ENCODE peak calls at places on chromosomes 3 and 15, in five cellular contexts. One of them, this sample, is unnamed.

GRCh38 chr15:63981596-63982320 is 64.5 kb downstream of the DAPK2 start:
- DNase-seq in HCT116: no peak
- DNase-seq in AG04450: no peak
- DNase-seq in brain microvascular endothelial cell: no peak
- DNase-seq in lung: no peak
- DNase-seq in this sample: no peak

GRCh38 chr3:181720281-181720680 is 8.6 kb downstream of the SOX2 start:
- DNase-seq in HCT116: no peak
- DNase-seq in AG04450: no peak
- DNase-seq in brain microvascular endothelial cell: no peak
- DNase-seq in lung: no peak
- DNase-seq in this sample: no peak

GRCh38 chr15:62920569-62921502 is 121.7 kb upstream of the TPM1 start:
- DNase-seq in HCT116: no peak
- DNase-seq in AG04450: no peak
- DNase-seq in brain microvascular endothelial cell: peak
- DNase-seq in lung: no peak
- DNase-seq in this sample: no peak

GRCh38 chr3:184236033-184236410 is 6.6 kb downstream of the VWA5B2 start:
- DNase-seq in HCT116: no peak
- DNase-seq in AG04450: no peak
- DNase-seq in brain microvascular endothelial cell: no peak
- DNase-seq in lung: no peak
- DNase-seq in this sample: no peak

GRCh38 chr3:34016925-34017592 is 218.6 kb downstream of the PDCD6IP start:
- DNase-seq in HCT116: no peak
- DNase-seq in AG04450: no peak
- DNase-seq in brain microvascular endothelial cell: no peak
- DNase-seq in lung: no peak
- DNase-seq in this sample: no peak

GRCh38 chr3:71303627-71304260 is 279.8 kb downstream of the FOXP1 start:
- DNase-seq in HCT116: no peak
- DNase-seq in AG04450: no peak
- DNase-seq in brain microvascular endothelial cell: no peak
- DNase-seq in lung: no peak
- DNase-seq in this sample: no peak

GRCh38 chr15:32096867-32097266 is 66.6 kb downstream of the CHRNA7 start:
- DNase-seq in HCT116: no peak
- DNase-seq in AG04450: no peak
- DNase-seq in brain microvascular endothelial cell: no peak
- DNase-seq in lung: no peak
- DNase-seq in this sample: no peak

GRCh38 chr3:167728631-167729335 is 5.9 kb downstream of the PDCD10 start:
- DNase-seq in HCT116: no peak
- DNase-seq in AG04450: no peak
- DNase-seq in brain microvascular endothelial cell: no peak
- DNase-seq in lung: no peak
- DNase-seq in this sample: no peak

GRCh38 chr3:108110965-108111364 is 20.1 kb upstream of the CD47 start:
- DNase-seq in HCT116: no peak
- DNase-seq in AG04450: no peak
- DNase-seq in brain microvascular endothelial cell: no peak
- DNase-seq in lung: peak
- DNase-seq in this sample: no peak

GRCh38 chr3:124893526-124893925 is 6.4 kb upstream of the ITGB5 start:
- DNase-seq in HCT116: no peak
- DNase-seq in AG04450: no peak
- DNase-seq in brain microvascular endothelial cell: no peak
- DNase-seq in lung: no peak
- DNase-seq in this sample: no peak

GRCh38 chr3:138479355-138479964 is 45.0 kb downstream of the ESYT3 start:
- DNase-seq in HCT116: peak
- DNase-seq in AG04450: no peak
- DNase-seq in brain microvascular endothelial cell: peak
- DNase-seq in lung: no peak
- DNase-seq in this sample: no peak

GRCh38 chr15:78133801-78134200 is 2.6 kb upstream of the CIB2 start:
- DNase-seq in HCT116: no peak
- DNase-seq in AG04450: no peak
- DNase-seq in brain microvascular endothelial cell: no peak
- DNase-seq in lung: no peak
- DNase-seq in this sample: no peak

GRCh38 chr3:29773481-29773880 is 492.6 kb downstream of the RBMS3 start:
- DNase-seq in HCT116: no peak
- DNase-seq in AG04450: no peak
- DNase-seq in brain microvascular endothelial cell: no peak
- DNase-seq in lung: no peak
- DNase-seq in this sample: no peak

GRCh38 chr3:70980646-70981031 is 602.9 kb downstream of the FOXP1 start:
- DNase-seq in HCT116: no peak
- DNase-seq in AG04450: no peak
- DNase-seq in brain microvascular endothelial cell: no peak
- DNase-seq in lung: no peak
- DNase-seq in this sample: no peak

GRCh38 chr3:65919841-65920240 is 118.9 kb downstream of the MAGI1 start:
- DNase-seq in HCT116: no peak
- DNase-seq in AG04450: peak
- DNase-seq in brain microvascular endothelial cell: no peak
- DNase-seq in lung: no peak
- DNase-seq in this sample: no peak

GRCh38 chr15:31116423-31117030 is 15.0 kb upstream of the TRPM1 start:
- DNase-seq in HCT116: no peak
- DNase-seq in AG04450: no peak
- DNase-seq in brain microvascular endothelial cell: no peak
- DNase-seq in lung: no peak
- DNase-seq in this sample: no peak

GRCh38 chr3:42741796-42742195 is 31.3 kb downstream of the CCDC13 start:
- DNase-seq in HCT116: no peak
- DNase-seq in AG04450: no peak
- DNase-seq in brain microvascular endothelial cell: no peak
- DNase-seq in lung: no peak
- DNase-seq in this sample: peak

GRCh38 chr3:1535361-1535760 is 442.5 kb downstream of the CNTN6 start:
- DNase-seq in HCT116: no peak
- DNase-seq in AG04450: no peak
- DNase-seq in brain microvascular endothelial cell: no peak
- DNase-seq in lung: no peak
- DNase-seq in this sample: no peak

GRCh38 chr3:30458781-30459180 is 147.6 kb upstream of the TGFBR2 start:
- DNase-seq in HCT116: no peak
- DNase-seq in AG04450: no peak
- DNase-seq in brain microvascular endothelial cell: no peak
- DNase-seq in lung: no peak
- DNase-seq in this sample: no peak

GRCh38 chr3:112401617-112402016 is 68.7 kb downstream of the CD200 start:
- DNase-seq in HCT116: no peak
- DNase-seq in AG04450: no peak
- DNase-seq in brain microvascular endothelial cell: no peak
- DNase-seq in lung: no peak
- DNase-seq in this sample: no peak

GRCh38 chr3:184759666-184760200 is 47.9 kb upstream of the MAGEF1 start:
- DNase-seq in HCT116: no peak
- DNase-seq in AG04450: no peak
- DNase-seq in brain microvascular endothelial cell: no peak
- DNase-seq in lung: no peak
- DNase-seq in this sample: no peak

GRCh38 chr3:7640787-7641186 is 779.9 kb downstream of the GRM7 start:
- DNase-seq in HCT116: no peak
- DNase-seq in AG04450: no peak
- DNase-seq in brain microvascular endothelial cell: no peak
- DNase-seq in lung: no peak
- DNase-seq in this sample: no peak

GRCh38 chr3:36907911-36908646 is 36.8 kb downstream of the TRANK1 start:
- DNase-seq in HCT116: no peak
- DNase-seq in AG04450: peak
- DNase-seq in brain microvascular endothelial cell: peak
- DNase-seq in lung: peak
- DNase-seq in this sample: peak

DNA sequence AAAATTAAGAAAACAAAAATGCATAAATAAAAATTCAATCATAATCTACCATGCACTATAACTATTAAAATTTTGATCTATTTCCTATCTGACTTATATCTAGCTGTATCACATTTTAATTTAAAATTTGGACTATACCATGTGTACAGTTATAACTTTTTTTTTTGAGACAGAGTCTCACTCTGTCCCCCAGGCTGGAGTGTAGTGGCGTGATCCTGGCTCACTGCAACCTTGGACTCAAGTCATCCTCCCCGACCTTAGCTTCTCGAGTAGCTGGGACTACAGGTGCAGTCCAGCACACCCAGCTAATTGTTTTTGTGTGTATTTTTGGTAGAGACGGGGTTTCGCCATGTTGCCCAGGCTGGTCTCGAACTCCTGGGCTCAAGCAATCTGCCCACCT is 119.9 kb downstream of the ADAM10 start:
- DNase-seq in HCT116: no peak
- DNase-seq in AG04450: no peak
- DNase-seq in brain microvascular endothelial cell: no peak
- DNase-seq in lung: no peak
- DNase-seq in this sample: no peak
- H3K27ac ChIP-seq in HCT116: no peak
- H3K27ac ChIP-seq in AG04450: no peak
- H3K27ac ChIP-seq in brain microvascular endothelial cell: no peak
- H3K27ac ChIP-seq in lung: no peak
- H3K27ac ChIP-seq in this sample: no peak

GRCh38 chr15:59444980-59445500 is 7.1 kb downstream of the FAM81A start:
- DNase-seq in HCT116: no peak
- DNase-seq in AG04450: no peak
- DNase-seq in brain microvascular endothelial cell: no peak
- DNase-seq in lung: no peak
- DNase-seq in this sample: no peak
- H3K27ac ChIP-seq in HCT116: no peak
- H3K27ac ChIP-seq in AG04450: no peak
- H3K27ac ChIP-seq in brain microvascular endothelial cell: no peak
- H3K27ac ChIP-seq in lung: no peak
- H3K27ac ChIP-seq in this sample: no peak

GRCh38 chr15:59280855-59281254 is 74.2 kb downstream of the LDHAL6B start:
- DNase-seq in HCT116: no peak
- DNase-seq in AG04450: no peak
- DNase-seq in brain microvascular endothelial cell: no peak
- DNase-seq in lung: no peak
- DNase-seq in this sample: no peak

GRCh38 chr15:59282515-59283337 is 76.1 kb downstream of the LDHAL6B start:
- DNase-seq in HCT116: no peak
- DNase-seq in AG04450: no peak
- DNase-seq in brain microvascular endothelial cell: no peak
- DNase-seq in lung: no peak
- DNase-seq in this sample: no peak

GRCh38 chr15:59281699-59282098 is 75.1 kb downstream of the LDHAL6B start:
- DNase-seq in HCT116: no peak
- DNase-seq in AG04450: no peak
- DNase-seq in brain microvascular endothelial cell: no peak
- DNase-seq in lung: no peak
- DNase-seq in this sample: no peak

GRCh38 chr15:59283717-59284336 is 77.2 kb downstream of the LDHAL6B start:
- DNase-seq in HCT116: peak
- DNase-seq in AG04450: no peak
- DNase-seq in brain microvascular endothelial cell: no peak
- DNase-seq in lung: no peak
- DNase-seq in this sample: no peak

DNA sequence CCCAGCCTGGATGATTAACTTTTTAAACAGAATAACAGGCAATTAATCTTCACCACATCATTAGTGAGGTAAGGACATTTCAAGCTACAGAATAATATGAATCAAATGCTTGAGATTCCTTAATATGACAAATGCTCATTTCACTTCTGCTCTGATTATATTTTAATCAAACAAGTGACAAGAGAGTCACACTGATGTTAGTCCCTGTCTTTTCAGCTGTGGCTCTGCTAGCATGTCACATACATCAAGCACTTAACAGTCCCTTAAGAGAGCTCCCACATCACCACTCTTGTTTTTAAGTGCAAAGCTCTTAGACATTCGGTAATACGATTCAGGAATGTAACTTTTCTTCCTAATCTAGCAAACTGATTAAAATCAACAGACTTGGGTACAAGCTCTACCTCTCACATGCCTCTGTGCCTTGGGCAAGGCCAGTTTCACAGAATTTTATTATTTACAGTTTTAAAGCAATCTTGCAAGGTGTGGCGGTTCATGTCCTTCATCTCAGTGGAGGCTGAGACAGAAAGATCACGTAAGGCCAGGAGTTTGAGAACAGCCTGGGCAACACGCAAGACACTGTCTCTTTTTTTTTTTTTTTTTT is 78.2 kb downstream of the LDHAL6B start:
- DNase-seq in HCT116: no peak
- DNase-seq in AG04450: no peak
- DNase-seq in brain microvascular endothelial cell: no peak
- DNase-seq in lung: no peak
- DNase-seq in this sample: no peak
- H3K27ac ChIP-seq in HCT116: peak
- H3K27ac ChIP-seq in AG04450: no peak
- H3K27ac ChIP-seq in brain microvascular endothelial cell: no peak
- H3K27ac ChIP-seq in lung: no peak
- H3K27ac ChIP-seq in this sample: no peak

GRCh38 chr3:128805771-128806170 is 73.6 kb upstream of the ACAD9 start:
- DNase-seq in HCT116: no peak
- DNase-seq in AG04450: no peak
- DNase-seq in brain microvascular endothelial cell: peak
- DNase-seq in lung: no peak
- DNase-seq in this sample: no peak

GRCh38 chr3:128803307-128803706 is 76.1 kb upstream of the ACAD9 start:
- DNase-seq in HCT116: no peak
- DNase-seq in AG04450: no peak
- DNase-seq in brain microvascular endothelial cell: no peak
- DNase-seq in lung: no peak
- DNase-seq in this sample: no peak

GRCh38 chr3:128804817-128805166 is 74.6 kb upstream of the ACAD9 start:
- DNase-seq in HCT116: no peak
- DNase-seq in AG04450: no peak
- DNase-seq in brain microvascular endothelial cell: no peak
- DNase-seq in lung: no peak
- DNase-seq in this sample: no peak

GRCh38 chr3:128801779-128802369 is 75.9 kb downstream of the RAB7A start:
- DNase-seq in HCT116: no peak
- DNase-seq in AG04450: no peak
- DNase-seq in brain microvascular endothelial cell: no peak
- DNase-seq in lung: no peak
- DNase-seq in this sample: no peak

DNA sequence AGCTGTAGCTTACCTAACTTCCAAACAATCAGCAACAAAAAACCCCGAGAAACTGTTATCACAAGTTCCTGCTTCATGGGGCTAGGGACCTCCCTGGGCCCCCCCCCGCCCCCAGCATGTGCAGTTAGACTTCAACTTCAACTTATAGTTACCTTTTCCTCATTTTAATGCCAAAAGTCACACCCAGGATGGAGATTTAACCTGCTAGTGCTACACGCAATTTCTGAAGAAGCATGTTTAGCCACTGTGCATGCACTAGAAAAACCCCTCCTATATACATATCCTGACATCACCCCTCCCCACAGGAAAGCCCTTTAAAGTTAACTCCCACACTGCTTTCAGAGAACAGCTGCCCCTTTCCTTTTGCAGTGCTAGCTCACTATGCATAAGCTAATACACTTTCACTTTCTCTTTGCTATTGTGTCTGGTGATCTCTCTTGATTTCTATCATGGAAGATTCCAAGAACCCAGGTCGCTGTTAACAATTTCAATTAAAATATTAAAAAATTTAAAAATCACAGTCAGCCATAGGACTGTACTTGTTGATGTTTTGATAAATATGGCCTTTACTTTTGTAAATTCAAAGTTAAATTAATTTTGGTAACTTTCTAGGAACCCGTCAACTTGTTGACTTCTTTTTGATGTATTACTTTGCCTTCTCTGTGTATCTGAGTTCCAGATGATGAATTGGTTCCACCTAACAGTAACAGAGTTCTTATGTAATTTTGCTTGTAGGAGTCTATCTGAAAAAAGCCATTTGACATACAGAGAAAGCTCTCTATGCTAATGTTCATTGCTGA is 75.2 kb upstream of the ACAD9 start:
- DNase-seq in HCT116: no peak
- DNase-seq in AG04450: no peak
- DNase-seq in brain microvascular endothelial cell: peak
- DNase-seq in lung: no peak
- DNase-seq in this sample: no peak
- H3K27ac ChIP-seq in HCT116: no peak
- H3K27ac ChIP-seq in AG04450: no peak
- H3K27ac ChIP-seq in brain microvascular endothelial cell: no peak
- H3K27ac ChIP-seq in lung: no peak
- H3K27ac ChIP-seq in this sample: peak